ENCODE peak calls at places on chromosome 5, in eight cellular contexts. D, J, H, V, L, S, O and K are unnamed samples.

GRCh38 chr5:123805300-123805699 is 293.3 kb downstream of the CSNK1G3 start:
- DNase-seq in D (no peak), J (no peak), H (no peak), V (no peak), L (no peak), S (no peak), O (no peak), K (no peak)

GRCh38 chr5:148384389-148384756 is 615 bp downstream of the FBXO38 start:
- DNase-seq in D (peak; percentile 8), J (no peak), H (no peak), V (peak; percentile 59), L (no peak), S (no peak), O (no peak), K (no peak)

GRCh38 chr5:96718635-96719077 is 56.5 kb downstream of the CAST start:
- DNase-seq in D (no peak), J (no peak), H (peak; percentile 26), V (no peak), L (no peak), S (peak; percentile 70), O (no peak), K (no peak)

GRCh38 chr5:180873628-180874520 is 12.8 kb upstream of the ZFP62 start:
- DNase-seq in D (no peak), J (no peak), H (no peak), V (no peak), L (peak; percentile 53), S (no peak), O (no peak), K (no peak)

GRCh38 chr5:95959051-95959963 is 2.3 kb downstream of the ELL2 start:
- DNase-seq in D (no peak), J (no peak), H (no peak), V (peak; percentile 73), L (no peak), S (no peak), O (no peak), K (no peak)

GRCh38 chr5:126965061-126965475 is 65.3 kb downstream of the MARCHF3 start:
- DNase-seq in D (no peak), J (no peak), H (no peak), V (no peak), L (no peak), S (no peak), O (peak; percentile 5), K (no peak)

GRCh38 chr5:36613241-36613640 is 6.8 kb downstream of the SLC1A3 start:
- DNase-seq in D (no peak), J (no peak), H (no peak), V (no peak), L (no peak), S (no peak), O (no peak), K (no peak)

GRCh38 chr5:174010365-174010764 is 21.4 kb downstream of the C5orf47 start:
- DNase-seq in D (no peak), J (no peak), H (no peak), V (no peak), L (no peak), S (no peak), O (no peak), K (no peak)

GRCh38 chr5:157366741-157367684 is 93.0 kb upstream of the NIPAL4 start:
- DNase-seq in D (no peak), J (no peak), H (no peak), V (peak; percentile 28), L (peak; percentile 31), S (no peak), O (peak; percentile 66), K (no peak)

GRCh38 chr5:132689518-132689917 is 15.7 kb downstream of the IL4 start:
- DNase-seq in D (no peak), J (no peak), H (no peak), V (no peak), L (no peak), S (no peak), O (no peak), K (no peak)

GRCh38 chr5:172740483-172741205 is 30.4 kb downstream of the DUSP1 start:
- DNase-seq in D (peak; percentile 10), J (peak; percentile 98), H (no peak), V (no peak), L (no peak), S (peak; percentile 74), O (peak; percentile 64), K (no peak)

GRCh38 chr5:8934455-8934854 is 611.4 kb downstream of the SEMA5A start:
- DNase-seq in D (no peak), J (no peak), H (no peak), V (no peak), L (no peak), S (no peak), O (no peak), K (no peak)

GRCh38 chr5:141521244-141521781 is 32.4 kb downstream of the PCDHGC5 start:
- DNase-seq in D (no peak), J (no peak), H (no peak), V (peak; percentile 81), L (no peak), S (no peak), O (peak; percentile 88), K (no peak)

GRCh38 chr5:54996476-54996875 is 11.1 kb upstream of the ESM1 start:
- DNase-seq in D (no peak), J (no peak), H (no peak), V (no peak), L (no peak), S (no peak), O (no peak), K (no peak)

GRCh38 chr5:168085321-168086040 is 206.0 kb upstream of the WWC1 start:
- DNase-seq in D (peak; percentile 31), J (no peak), H (no peak), V (no peak), L (no peak), S (no peak), O (peak; percentile 97), K (no peak)

GRCh38 chr5:62886603-62887315 is 308.1 kb downstream of the LRRC70 start:
- DNase-seq in D (no peak), J (no peak), H (no peak), V (peak; percentile 14), L (no peak), S (no peak), O (no peak), K (no peak)

GRCh38 chr5:112604741-112605390 is 132.8 kb upstream of the APC start:
- DNase-seq in D (peak; percentile 15), J (no peak), H (no peak), V (peak; percentile 68), L (peak; percentile 69), S (no peak), O (no peak), K (peak; percentile 25)

GRCh38 chr5:5348135-5348534 is 74.3 kb upstream of the ICE1 start:
- DNase-seq in D (no peak), J (no peak), H (no peak), V (no peak), L (no peak), S (no peak), O (no peak), K (peak; percentile 65)

GRCh38 chr5:158273035-158273434 is 414.1 kb upstream of the CLINT1 start:
- DNase-seq in D (no peak), J (no peak), H (peak; percentile 41), V (no peak), L (no peak), S (no peak), O (no peak), K (no peak)

GRCh38 chr5:73214921-73215490 is 42.0 kb downstream of the TMEM174 start:
- DNase-seq in D (no peak), J (no peak), H (no peak), V (no peak), L (no peak), S (no peak), O (no peak), K (no peak)

GRCh38 chr5:73215525-73215890 is 42.5 kb downstream of the TMEM174 start:
- DNase-seq in D (no peak), J (no peak), H (no peak), V (no peak), L (no peak), S (no peak), O (no peak), K (no peak)

GRCh38 chr5:73215891-73216610 is 43.1 kb downstream of the TMEM174 start:
- DNase-seq in D (peak; percentile 53), J (no peak), H (peak; percentile 87), V (peak; percentile 49), L (no peak), S (peak; percentile 66), O (peak; percentile 85), K (no peak)

GRCh38 chr5:73222173-73222572 is 49.2 kb downstream of the TMEM174 start:
- DNase-seq in D (no peak), J (no peak), H (no peak), V (no peak), L (no peak), S (no peak), O (no peak), K (no peak)

GRCh38 chr5:73218552-73219171 is 45.7 kb downstream of the TMEM174 start:
- DNase-seq in D (no peak), J (no peak), H (no peak), V (no peak), L (peak; percentile 15), S (no peak), O (peak; percentile 45), K (no peak)
- TF ChIP-seq CTCF in D (no peak), J (no peak), H (peak; percentile 36), V (no peak), L (peak; percentile 71), S (no peak), O (peak; percentile 52), K (no peak)

GRCh38 chr5:39716532-39716971 is 291.8 kb upstream of the DAB2 start:
- DNase-seq in D (peak; percentile 43), J (no peak), H (peak; percentile 78), V (peak; percentile 67), L (peak; percentile 26), S (no peak), O (peak; percentile 57), K (peak; percentile 64)
- H3K27ac ChIP-seq in D (no peak overlapping the region), J (no peak overlapping the region), H (no peak overlapping the region), V (no peak overlapping the region), L (no peak overlapping the region), S (no peak overlapping the region), O (no peak overlapping the region), K (no peak overlapping the region)

GRCh38 chr5:321726-322251 is 275 bp downstream of the AHRR start:
- DNase-seq in D (no peak), J (no peak), H (no peak), V (no peak), L (no peak), S (no peak), O (no peak), K (no peak)

GRCh38 chr5:320524-321232 is 836 bp upstream of the AHRR start:
- DNase-seq in D (no peak), J (no peak), H (no peak), V (no peak), L (no peak), S (no peak), O (no peak), K (no peak)

GRCh38 chr5:322942-323879 is 1.7 kb downstream of the AHRR start:
- DNase-seq in D (no peak), J (no peak), H (no peak), V (no peak), L (no peak), S (no peak), O (no peak), K (no peak)

GRCh38 chr5:321233-321725 is at the start of gene AHRR:
- DNase-seq in D (peak; percentile 35), J (no peak), H (peak; percentile 71), V (peak; percentile 12), L (no peak), S (peak; percentile 71), O (peak; percentile 61), K (no peak)

GRCh38 chr5:322281-322941 is 897 bp downstream of the AHRR start:
- DNase-seq in D (no peak), J (no peak), H (no peak), V (no peak), L (no peak), S (no peak), O (no peak), K (no peak)
- H3K4me3 ChIP-seq in D (no peak overlapping the region), J (peak overlapping the region; percentile 72), H (no peak overlapping the region), V (peak overlapping the region; percentile 4), L (no peak overlapping the region), S (peak overlapping the region; percentile 72), O (peak overlapping the region; percentile 48), K (no peak overlapping the region)

GRCh38 chr5:109563692-109564091 is 126.0 kb upstream of the MAN2A1 start:
- DNase-seq in D (no peak), J (no peak), H (no peak), V (no peak), L (no peak), S (no peak), O (no peak), K (no peak)
- TF ChIP-seq CTCF in D (no peak), J (no peak), H (no peak), V (no peak), L (no peak), S (no peak), O (no peak), K (no peak)